ENCODE peak calls at places on chromosomes 13 and 19, in five cellular contexts. Z, A, J, Y and I are unnamed samples.

GRCh38 chr13:21603531-21604448 is at the start of gene MICU2:
- DNase-seq in Z (peak; percentile 92), A (peak; percentile 58), J (peak; percentile 76), Y (peak; percentile 95), I (peak; percentile 83)

GRCh38 chr13:84654654-84655244 is 772.5 kb upstream of the SLITRK1 start:
- DNase-seq in Z (no peak), A (no peak), J (no peak), Y (no peak), I (no peak)

GRCh38 chr19:13974073-13974472 is 21.8 kb downstream of the DCAF15 start:
- DNase-seq in Z (no peak), A (no peak), J (peak; percentile 59), Y (no peak), I (no peak)

GRCh38 chr13:65670014-65670625 is 1560.0 kb downstream of the PCDH9 start:
- DNase-seq in Z (no peak), A (no peak), J (no peak), Y (no peak), I (no peak)

GRCh38 chr19:41709951-41710645 is 1.7 kb downstream of the CEACAM5 start:
- DNase-seq in Z (no peak), A (no peak), J (no peak), Y (no peak), I (no peak)

GRCh38 chr13:35784286-35784951 is 307.9 kb upstream of the MAB21L1 start:
- DNase-seq in Z (no peak), A (no peak), J (no peak), Y (no peak), I (no peak)

GRCh38 chr13:114039471-114040141 is 65.7 kb upstream of the C13orf46 start:
- DNase-seq in Z (no peak), A (no peak), J (no peak), Y (no peak), I (no peak)

GRCh38 chr13:35349673-35350278 is 126.7 kb downstream of the MAB21L1 start:
- DNase-seq in Z (no peak), A (no peak), J (no peak), Y (no peak), I (no peak)

GRCh38 chr13:27182844-27183497 is 11.4 kb upstream of the USP12 start:
- DNase-seq in Z (peak; percentile 14), A (no peak), J (peak; percentile 67), Y (peak; percentile 54), I (no peak)

GRCh38 chr19:58385313-58386165 is 1.5 kb upstream of the RPS5 start:
- DNase-seq in Z (no peak), A (no peak), J (no peak), Y (no peak), I (no peak)

GRCh38 chr13:48618937-48619336 is 34.8 kb upstream of the CYSLTR2 start:
- DNase-seq in Z (no peak), A (no peak), J (no peak), Y (no peak), I (no peak)

GRCh38 chr13:48580185-48580803 is 47.4 kb upstream of the RCBTB2 start:
- DNase-seq in Z (peak; percentile 76), A (no peak), J (no peak), Y (peak; percentile 66), I (peak; percentile 35)

GRCh38 chr13:82597737-82598136 is 1284.5 kb downstream of the SLITRK1 start:
- DNase-seq in Z (no peak), A (no peak), J (no peak), Y (no peak), I (no peak)

DNA sequence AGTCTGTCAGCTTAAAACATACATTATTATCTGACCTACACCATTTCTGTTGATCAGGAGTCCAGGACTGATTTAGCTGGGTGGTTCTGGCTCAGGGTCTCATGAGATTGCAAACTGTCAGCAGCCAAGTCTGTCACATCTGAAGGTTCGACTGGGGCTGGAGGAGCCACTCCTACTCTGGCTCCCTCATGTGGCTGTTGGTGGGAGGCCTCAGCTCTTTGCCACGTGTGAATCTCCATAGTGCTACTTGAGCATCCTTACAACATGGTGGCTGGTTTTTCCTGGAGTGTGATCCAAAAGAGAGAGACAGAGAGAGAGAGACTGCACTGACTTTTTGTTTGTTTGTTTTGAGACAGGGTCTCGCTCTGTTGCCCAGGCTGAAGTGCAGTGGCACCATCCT is 63.6 kb upstream of the NFIC start:
- DNase-seq in Z (no peak), A (no peak), J (no peak), Y (no peak), I (no peak)
- TF ChIP-seq CTCF in Z (no peak), A (no peak), J (peak; percentile 15), Y (no peak), I (no peak)

DNA sequence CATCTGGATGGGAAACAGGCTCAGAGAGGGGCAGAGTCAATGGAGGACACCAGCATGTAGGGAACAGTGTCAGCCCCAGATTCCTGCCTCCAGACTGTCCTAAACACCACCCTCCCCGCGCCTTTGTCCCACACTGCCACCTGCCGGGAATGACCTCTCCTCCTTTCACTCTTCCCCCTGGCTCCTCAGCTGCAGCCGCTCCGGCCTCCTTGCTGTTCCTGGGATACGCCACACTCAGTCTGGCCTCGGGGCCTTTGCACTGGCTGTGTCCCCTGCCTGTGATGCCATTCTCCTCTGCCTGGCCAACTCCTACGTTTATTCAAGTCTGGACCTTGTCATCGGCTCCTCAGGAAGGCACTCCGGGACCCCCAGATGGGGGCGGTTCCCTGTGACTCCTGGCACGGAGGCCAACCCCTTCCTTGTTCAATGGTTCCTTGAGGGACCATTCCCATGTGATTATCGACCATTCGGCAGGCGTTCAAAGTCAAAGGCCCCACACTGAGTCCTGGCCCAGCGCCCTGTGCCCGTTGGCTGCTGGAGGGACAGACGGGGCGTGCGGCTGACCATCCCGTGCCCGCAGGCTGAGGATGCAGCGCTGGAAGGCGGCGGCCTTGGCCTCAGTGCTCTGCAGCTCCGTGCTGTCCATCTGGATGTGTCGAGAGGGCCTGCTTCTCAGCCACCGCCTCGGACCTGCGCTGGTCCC is 15.8 kb downstream of the FUT6 start:
- DNase-seq in Z (no peak), A (no peak), J (no peak), Y (no peak), I (no peak)
- TF ChIP-seq CTCF in Z (no peak), A (no peak), J (peak; percentile 4), Y (no peak), I (no peak)

DNA sequence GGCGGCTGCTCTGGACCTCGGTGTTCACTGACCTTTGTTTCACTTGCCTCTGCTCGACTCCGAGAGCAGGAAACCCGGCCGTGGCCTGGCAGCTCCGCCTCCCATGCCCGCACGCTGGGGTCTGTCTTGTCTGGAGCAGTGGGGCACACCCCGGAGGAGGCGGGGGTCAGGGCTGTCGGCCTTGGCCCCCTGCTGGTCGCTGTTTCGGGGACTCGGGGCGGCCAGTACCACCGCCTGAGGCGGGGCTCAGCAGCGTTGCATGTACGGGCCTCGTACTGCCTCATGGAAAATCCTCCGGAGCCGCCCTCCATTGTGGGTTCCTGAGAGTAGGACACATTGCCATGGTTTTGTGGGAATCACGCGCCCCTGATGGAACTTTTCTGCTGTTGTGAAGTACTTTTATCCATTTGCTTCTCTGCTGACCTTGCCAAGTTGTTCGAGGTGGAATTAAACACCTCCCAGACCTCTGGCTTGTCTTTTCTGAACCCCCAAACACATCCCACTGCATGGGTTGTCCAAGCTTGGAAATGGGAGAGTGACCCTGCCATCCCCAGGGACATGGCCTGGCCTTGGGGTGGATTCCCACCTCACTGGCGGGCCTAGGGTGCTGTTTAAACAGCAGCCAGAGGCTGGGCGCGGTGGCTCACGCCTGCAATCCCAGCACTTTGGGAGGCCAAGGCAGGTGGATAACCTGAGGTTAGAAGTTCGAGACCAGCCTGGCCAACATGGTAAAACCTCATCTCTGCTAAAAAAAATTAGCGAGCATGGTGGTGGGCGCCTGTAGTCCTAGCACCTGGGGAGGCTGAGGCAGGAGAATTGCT is 5.5 kb upstream of the NDUFS7 start:
- DNase-seq in Z (no peak), A (no peak), J (no peak), Y (no peak), I (no peak)
- TF ChIP-seq CTCF in Z (no peak), A (no peak), J (no peak), Y (no peak), I (no peak)

DNA sequence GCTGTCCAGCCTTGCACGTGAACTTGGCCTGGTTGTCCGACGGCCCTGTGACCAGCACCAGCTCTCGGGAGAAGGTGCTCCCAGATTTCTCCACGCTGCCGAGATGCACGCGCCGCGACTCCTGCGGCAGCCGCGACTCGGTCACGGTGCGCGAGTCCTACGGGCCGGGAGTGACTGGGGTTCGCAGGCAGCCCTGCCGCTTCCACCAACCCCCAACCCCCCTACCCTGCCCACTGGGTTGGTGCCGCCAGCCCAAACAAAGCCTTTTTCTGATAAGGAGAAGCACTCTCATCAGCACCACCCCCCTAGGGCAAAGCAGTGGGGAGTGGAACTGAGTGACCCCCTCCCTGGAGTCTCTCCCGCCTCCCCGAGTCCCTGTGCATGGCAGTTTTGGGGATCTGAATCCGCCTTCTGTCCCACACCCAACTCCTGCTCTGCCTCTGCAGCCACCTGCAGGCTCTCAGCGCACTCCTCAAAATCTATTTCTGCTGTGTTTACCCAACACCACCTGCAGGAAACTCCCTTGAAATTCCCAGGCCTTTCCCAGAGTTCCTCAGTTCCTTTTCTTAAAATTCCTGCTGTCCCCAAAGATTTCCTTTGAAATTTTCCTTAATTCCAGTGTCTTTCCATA is 6.2 kb downstream of the NPHS1 start:
- DNase-seq in Z (no peak), A (no peak), J (no peak), Y (no peak), I (no peak)
- TF ChIP-seq CTCF in Z (no peak), A (no peak), J (no peak), Y (no peak), I (no peak)

GRCh38 chr13:105513448-105513847 is 1022.0 kb downstream of the EFNB2 start:
- DNase-seq in Z (no peak), A (no peak), J (no peak), Y (no peak), I (no peak)
- TF ChIP-seq CTCF in Z (no peak), A (no peak), J (no peak), Y (no peak), I (no peak)

DNA sequence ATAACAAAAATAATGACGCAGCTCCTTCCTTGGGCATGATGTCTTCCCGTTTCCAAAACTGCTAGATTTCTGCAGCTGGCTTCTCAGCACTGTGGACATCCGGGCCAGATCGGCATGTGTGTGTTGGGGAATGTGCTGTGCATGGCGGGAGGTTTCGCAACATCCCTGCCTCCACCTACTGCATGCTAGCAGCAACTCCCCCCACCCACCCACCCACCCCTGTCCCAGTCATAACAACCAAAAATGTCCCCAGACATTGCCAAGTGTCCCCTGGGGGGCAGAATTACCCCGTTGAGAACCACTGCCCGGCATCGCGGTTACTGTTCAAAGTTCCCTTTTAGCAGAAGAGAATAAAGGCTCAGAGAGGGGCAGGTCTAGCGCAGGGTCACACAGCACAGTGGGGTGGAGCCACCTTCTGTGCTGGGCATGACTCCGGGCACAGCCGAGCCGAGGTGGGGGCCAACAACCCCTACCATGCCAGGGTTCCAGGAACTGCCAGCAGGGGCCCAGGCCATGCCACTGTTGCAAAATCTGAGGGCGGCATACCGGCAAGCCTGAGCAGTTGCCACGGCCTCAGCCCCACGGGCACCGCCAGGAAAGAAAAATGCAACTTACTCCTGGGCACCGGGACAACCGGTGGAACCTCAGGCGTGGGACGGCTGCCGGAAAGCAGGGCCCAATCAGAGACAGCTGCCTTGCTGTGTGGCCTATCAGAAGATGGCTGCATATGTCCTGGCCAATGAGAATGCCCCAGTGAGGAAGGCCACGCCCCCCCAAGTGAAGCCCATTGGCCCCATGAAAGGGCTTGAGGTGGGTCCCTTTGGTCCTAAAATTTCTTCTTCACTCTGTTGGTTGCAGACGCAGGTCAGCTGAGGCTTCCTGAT is 22.5 kb upstream of the NFIC start:
- DNase-seq in Z (peak; percentile 71), A (no peak), J (no peak), Y (peak; percentile 89), I (peak; percentile 67)
- TF ChIP-seq CTCF in Z (no peak), A (no peak), J (no peak), Y (no peak), I (no peak)